ENCODE peak calls at places on chromosome 9, in four cellular contexts. One of them, this sample, is unnamed.

GRCh38 chr9:132818588-132818987 is 59.5 kb downstream of the AK8 start:
- DNase-seq in WTC11: no peak
- DNase-seq in HepG2: no peak
- DNase-seq in K562: no peak
- DNase-seq in this sample: no peak

GRCh38 chr9:13974891-13975290 is 339.1 kb downstream of the NFIB start:
- DNase-seq in WTC11: no peak
- DNase-seq in HepG2: no peak
- DNase-seq in K562: no peak
- DNase-seq in this sample: no peak

GRCh38 chr9:114038724-114039313 is 39.3 kb downstream of the AMBP start:
- DNase-seq in WTC11: no peak
- DNase-seq in HepG2: no peak
- DNase-seq in K562: no peak
- DNase-seq in this sample: no peak

GRCh38 chr9:42852133-42852532 is 668.7 kb downstream of the SPATA31A6 start:
- DNase-seq in HepG2: peak; percentile 52
- DNase-seq in K562: peak; percentile 29
- DNase-seq in WTC11: peak; percentile 90
- DNase-seq in this sample: no peak

GRCh38 chr9:114099523-114100270 is 605 bp upstream of the KIF12 start:
- DNase-seq in WTC11: no peak
- DNase-seq in HepG2: no peak
- DNase-seq in K562: no peak
- DNase-seq in this sample: no peak

GRCh38 chr9:114174557-114174875 is 19.2 kb downstream of the COL27A1 start:
- DNase-seq in WTC11: no peak
- DNase-seq in K562: no peak
- DNase-seq in HepG2: no peak
- DNase-seq in this sample: no peak

GRCh38 chr9:5352637-5353248 is 13.1 kb upstream of the RLN1 start:
- DNase-seq in HepG2: no peak
- DNase-seq in K562: no peak
- DNase-seq in WTC11: no peak
- DNase-seq in this sample: no peak

GRCh38 chr9:132638240-132638639 is 31.5 kb downstream of the DDX31 start:
- DNase-seq in K562: no peak
- DNase-seq in HepG2: no peak
- DNase-seq in WTC11: no peak
- DNase-seq in this sample: no peak

GRCh38 chr9:108673386-108673785 is 182.4 kb downstream of the ACTL7B start:
- DNase-seq in WTC11: no peak
- DNase-seq in HepG2: no peak
- DNase-seq in K562: no peak
- DNase-seq in this sample: no peak

GRCh38 chr9:36151306-36152210 is 15.0 kb downstream of the GLIPR2 start:
- DNase-seq in K562: no peak
- DNase-seq in WTC11: no peak
- DNase-seq in HepG2: no peak
- DNase-seq in this sample: no peak

GRCh38 chr9:116466289-116467012 is 220.7 kb upstream of the TRIM32 start:
- DNase-seq in K562: peak; percentile 94
- DNase-seq in WTC11: no peak
- DNase-seq in HepG2: no peak
- DNase-seq in this sample: no peak

GRCh38 chr9:91857291-91857781 is 92.7 kb downstream of the ROR2 start:
- DNase-seq in K562: peak; percentile 26
- DNase-seq in HepG2: no peak
- DNase-seq in WTC11: peak; percentile 47
- DNase-seq in this sample: no peak

GRCh38 chr9:35287986-35288515 is 126.2 kb downstream of the UNC13B start:
- DNase-seq in K562: no peak
- DNase-seq in HepG2: no peak
- DNase-seq in WTC11: no peak
- DNase-seq in this sample: no peak

GRCh38 chr9:131701789-131702337 is 38.0 kb downstream of the RAPGEF1 start:
- DNase-seq in K562: no peak
- DNase-seq in WTC11: no peak
- DNase-seq in HepG2: no peak
- DNase-seq in this sample: no peak

GRCh38 chr9:20623748-20624124 is 1.4 kb upstream of the MLLT3 start:
- DNase-seq in WTC11: no peak
- DNase-seq in HepG2: no peak
- DNase-seq in K562: no peak
- DNase-seq in this sample: no peak

GRCh38 chr9:37503736-37504135 is 18.0 kb downstream of the POLR1E start:
- DNase-seq in HepG2: no peak
- DNase-seq in WTC11: no peak
- DNase-seq in K562: no peak
- DNase-seq in this sample: no peak

GRCh38 chr9:124869466-124869985 is 7.6 kb downstream of the ARPC5L start:
- DNase-seq in K562: no peak
- DNase-seq in WTC11: no peak
- DNase-seq in HepG2: no peak
- DNase-seq in this sample: peak; percentile 35

GRCh38 chr9:16885896-16886295 is 15.4 kb upstream of the BNC2 start:
- DNase-seq in WTC11: no peak
- DNase-seq in HepG2: no peak
- DNase-seq in K562: no peak
- DNase-seq in this sample: no peak

GRCh38 chr9:99024959-99025358 is 80.0 kb upstream of the TGFBR1 start:
- DNase-seq in WTC11: no peak
- DNase-seq in K562: no peak
- DNase-seq in HepG2: no peak
- DNase-seq in this sample: no peak

GRCh38 chr9:86407022-86407421 is 52.8 kb upstream of the TUT7 start:
- DNase-seq in HepG2: peak; percentile 54
- DNase-seq in WTC11: no peak
- DNase-seq in K562: peak; percentile 3
- DNase-seq in this sample: no peak

GRCh38 chr9:3827175-3827574 is 301.4 kb upstream of the RFX3 start:
- DNase-seq in WTC11: no peak
- DNase-seq in HepG2: no peak
- DNase-seq in K562: no peak
- DNase-seq in this sample: no peak

GRCh38 chr9:36866840-36867239 is 167.2 kb downstream of the PAX5 start:
- DNase-seq in K562: no peak
- DNase-seq in WTC11: no peak
- DNase-seq in HepG2: peak; percentile 18
- DNase-seq in this sample: peak; percentile 58

GRCh38 chr9:17060450-17060849 is 74.4 kb upstream of the CNTLN start:
- DNase-seq in HepG2: no peak
- DNase-seq in K562: no peak
- DNase-seq in WTC11: no peak
- DNase-seq in this sample: no peak

GRCh38 chr9:36317766-36318165 is 59.5 kb upstream of the GNE start:
- DNase-seq in HepG2: peak; percentile 70
- DNase-seq in WTC11: peak; percentile 18
- DNase-seq in K562: no peak
- DNase-seq in this sample: no peak

GRCh38 chr9:70826562-70826961 is 294.9 kb downstream of the TRPM3 start:
- DNase-seq in WTC11: no peak
- DNase-seq in HepG2: no peak
- DNase-seq in K562: no peak
- DNase-seq in this sample: no peak

GRCh38 chr9:70830618-70831017 is 290.8 kb downstream of the TRPM3 start:
- DNase-seq in HepG2: no peak
- DNase-seq in WTC11: no peak
- DNase-seq in K562: no peak
- DNase-seq in this sample: no peak

GRCh38 chr9:70835323-70835722 is 286.1 kb downstream of the TRPM3 start:
- DNase-seq in WTC11: no peak
- DNase-seq in HepG2: no peak
- DNase-seq in K562: no peak
- DNase-seq in this sample: no peak

GRCh38 chr9:70829591-70830265 is 291.7 kb downstream of the TRPM3 start:
- DNase-seq in K562: no peak
- DNase-seq in WTC11: no peak
- DNase-seq in HepG2: no peak
- DNase-seq in this sample: no peak

DNA sequence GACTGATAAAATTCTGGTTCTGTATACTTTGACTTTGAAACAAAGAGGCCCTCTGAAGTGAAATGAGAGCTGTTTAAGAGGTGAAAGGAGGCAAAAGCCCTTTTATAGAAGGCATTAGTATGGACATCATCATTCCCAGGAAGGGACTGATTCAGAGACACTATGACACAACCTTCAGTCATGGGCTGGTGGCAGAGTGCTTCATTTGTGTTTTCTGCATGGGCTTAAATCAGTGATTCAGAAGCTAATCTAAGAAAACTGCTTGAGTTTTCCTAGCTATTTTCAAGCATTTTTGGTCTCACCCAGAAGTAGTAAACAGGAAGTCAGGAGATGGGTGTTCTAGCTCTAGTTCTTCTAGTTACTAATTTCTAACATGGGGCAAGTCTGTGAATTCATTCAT is 288.9 kb downstream of the TRPM3 start:
- DNase-seq in HepG2: no peak
- DNase-seq in K562: no peak
- DNase-seq in WTC11: no peak
- DNase-seq in this sample: no peak
- TF ChIP-seq ELF4 in HepG2: no peak
- TF ChIP-seq ELF4 in K562: no peak
- TF ChIP-seq ELF4 in WTC11: no peak
- TF ChIP-seq ELF4 in this sample: no peak

DNA sequence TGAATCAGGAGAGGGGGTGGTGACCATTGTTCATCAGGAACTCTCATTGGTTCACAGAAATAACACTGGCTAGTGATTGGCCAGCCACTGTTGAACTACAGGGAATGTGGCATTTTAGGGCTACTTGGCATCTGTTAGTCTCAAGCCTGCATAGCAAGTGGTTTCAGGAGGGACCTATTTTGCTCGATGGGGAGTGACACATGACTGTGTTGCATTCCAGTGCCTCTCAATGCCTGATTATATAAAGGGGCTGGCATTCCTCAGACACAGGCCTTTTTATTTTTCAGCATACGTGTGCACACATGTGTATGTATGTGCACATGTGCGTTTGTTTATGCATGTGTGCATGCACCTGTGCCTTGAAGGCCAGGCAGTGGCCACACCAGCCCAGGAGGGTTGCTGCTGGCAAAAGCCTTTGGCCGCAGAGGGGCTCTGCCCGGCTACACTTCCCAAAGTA is 23.2 kb downstream of the FGD3 start:
- DNase-seq in HepG2: no peak
- DNase-seq in K562: no peak
- DNase-seq in WTC11: peak; percentile 43
- DNase-seq in this sample: no peak
- TF ChIP-seq ELF4 in HepG2: no peak
- TF ChIP-seq ELF4 in K562: no peak
- TF ChIP-seq ELF4 in WTC11: no peak
- TF ChIP-seq ELF4 in this sample: no peak

GRCh38 chr9:135904121-135904520 is 3.2 kb downstream of the CAMSAP1 start:
- DNase-seq in WTC11: no peak
- DNase-seq in HepG2: no peak
- DNase-seq in K562: no peak
- DNase-seq in this sample: no peak
- TF ChIP-seq ELF4 in WTC11: no peak
- TF ChIP-seq ELF4 in HepG2: no peak
- TF ChIP-seq ELF4 in K562: no peak
- TF ChIP-seq ELF4 in this sample: no peak

DNA sequence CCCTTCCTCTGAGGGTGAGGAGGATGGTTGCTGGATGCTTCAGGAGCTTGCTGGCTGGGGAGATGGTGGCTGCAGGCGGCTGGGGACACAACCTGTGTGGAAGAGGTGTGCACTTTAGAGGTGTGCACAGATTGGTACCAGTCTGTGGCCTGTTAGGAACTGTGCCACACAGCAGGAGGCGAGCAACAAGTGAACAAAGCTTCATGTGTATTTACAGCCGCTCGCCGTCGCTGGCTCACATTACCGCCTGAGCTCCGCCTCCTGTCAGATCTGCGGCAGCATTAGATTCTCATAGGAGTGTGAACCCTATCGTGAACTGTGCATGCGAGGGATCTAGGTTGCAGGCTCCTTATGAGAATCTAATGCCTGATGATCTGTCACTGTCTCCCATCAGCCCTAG is 100.4 kb downstream of the ENTREP1 start:
- DNase-seq in K562: no peak
- DNase-seq in HepG2: no peak
- DNase-seq in WTC11: no peak
- DNase-seq in this sample: no peak
- TF ChIP-seq ELF4 in K562: no peak
- TF ChIP-seq ELF4 in HepG2: no peak
- TF ChIP-seq ELF4 in WTC11: no peak
- TF ChIP-seq ELF4 in this sample: no peak

GRCh38 chr9:357560-357959 is 142.9 kb downstream of the DOCK8 start:
- DNase-seq in WTC11: no peak
- DNase-seq in HepG2: no peak
- DNase-seq in K562: peak; percentile 69
- DNase-seq in this sample: no peak
- TF ChIP-seq ELF4 in WTC11: no peak
- TF ChIP-seq ELF4 in HepG2: no peak
- TF ChIP-seq ELF4 in K562: no peak
- TF ChIP-seq ELF4 in this sample: no peak

DNA sequence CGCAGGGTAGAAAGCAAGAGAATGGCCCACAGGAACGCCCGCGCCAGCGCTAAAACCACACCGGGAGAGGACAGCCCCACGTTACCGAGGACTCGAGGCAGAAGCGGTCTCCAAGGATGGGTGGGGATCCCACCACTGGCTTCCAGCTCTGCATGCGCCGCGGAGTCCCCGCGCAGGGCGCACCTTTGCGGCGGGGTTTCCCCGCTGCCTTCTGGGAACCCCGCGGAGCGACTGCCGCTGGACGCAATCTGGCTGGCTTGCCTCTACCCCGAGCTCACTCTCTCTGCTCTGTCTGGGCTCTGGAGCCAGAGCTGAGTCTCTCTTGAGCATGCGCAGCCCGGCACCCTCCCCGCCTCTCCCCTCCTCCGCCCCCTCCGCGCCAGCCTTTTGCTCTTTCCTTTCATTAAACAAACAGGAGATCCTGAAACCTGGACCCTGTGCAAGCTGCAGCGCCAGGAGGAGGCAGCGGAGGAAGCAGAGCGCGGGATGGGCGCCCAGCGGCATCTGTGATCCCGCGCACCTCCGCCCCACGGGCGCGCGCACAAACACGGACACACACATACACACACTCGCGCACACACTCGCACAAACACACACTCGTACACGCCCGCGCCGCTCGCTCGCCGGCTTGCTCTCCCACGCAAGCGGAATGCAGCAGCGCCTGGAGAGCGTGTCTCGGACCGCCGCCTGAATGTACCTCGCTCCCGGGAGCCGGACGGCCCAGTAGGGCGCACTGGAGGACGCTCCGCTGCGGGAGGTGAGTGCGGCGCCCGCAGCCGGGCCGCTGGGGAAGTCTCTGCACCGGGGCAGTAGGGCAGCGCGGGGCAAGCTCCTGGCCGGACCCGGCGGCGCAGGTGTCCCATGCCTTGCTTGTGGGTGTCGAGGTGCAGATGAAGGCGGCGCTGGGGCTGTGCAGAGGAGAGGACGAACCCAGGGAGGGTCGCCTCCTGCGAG is at the start of gene PLPPR1:
- DNase-seq in K562: no peak
- DNase-seq in WTC11: peak; percentile 77
- DNase-seq in HepG2: peak; percentile 89
- DNase-seq in this sample: peak; percentile 79
- TF ChIP-seq ELF4 in K562: no peak
- TF ChIP-seq ELF4 in WTC11: no peak
- TF ChIP-seq ELF4 in HepG2: no peak
- TF ChIP-seq ELF4 in this sample: no peak

This sample was measured in HEK293T.